ENCODE peak calls at places on chromosomes 6 and 20, in six cellular contexts. B, D, Y, V, Q and X are unnamed samples. For H3K4me1, the result is how much of the 10 kb centered on the place peaks cover.

GRCh38 chr20:23528867-23529431 is 38.0 kb downstream of the CST8 start:
- DNase-seq in B (no peak), D (no peak), Y (no peak), V (no peak), Q (no peak), X (no peak)

GRCh38 chr6:163416380-163416629 is 1.8 kb downstream of the QKI start:
- DNase-seq in B (no peak), D (no peak), Y (no peak), V (no peak), Q (no peak), X (no peak)

GRCh38 chr6:165800337-165800736 is 137.3 kb upstream of the PDE10A start:
- DNase-seq in B (no peak), D (no peak), Y (no peak), V (no peak), Q (no peak), X (no peak)

GRCh38 chr20:48461351-48461750 is 366.4 kb downstream of the PREX1 start:
- DNase-seq in B (no peak), D (no peak), Y (no peak), V (no peak), Q (no peak), X (peak)

GRCh38 chr20:59033616-59034165 is 1.6 kb upstream of the ATP5F1E start:
- DNase-seq in B (no peak), D (no peak), Y (no peak), V (no peak), Q (no peak), X (no peak)

GRCh38 chr20:23122321-23122720 is 36.2 kb upstream of the CD93 start:
- DNase-seq in B (no peak), D (no peak), Y (no peak), V (no peak), Q (no peak), X (no peak)

GRCh38 chr20:38369387-38369786 is 23.1 kb downstream of the LBP start:
- DNase-seq in B (no peak), D (peak), Y (no peak), V (no peak), Q (no peak), X (peak)

GRCh38 chr20:51750037-51750769 is 18.0 kb downstream of the ATP9A start:
- DNase-seq in B (peak), D (no peak), Y (no peak), V (peak), Q (peak), X (no peak)

GRCh38 chr20:53658327-53658726 is 64.7 kb upstream of the ZNF217 start:
- DNase-seq in B (no peak), D (no peak), Y (no peak), V (no peak), Q (no peak), X (no peak)

DNA sequence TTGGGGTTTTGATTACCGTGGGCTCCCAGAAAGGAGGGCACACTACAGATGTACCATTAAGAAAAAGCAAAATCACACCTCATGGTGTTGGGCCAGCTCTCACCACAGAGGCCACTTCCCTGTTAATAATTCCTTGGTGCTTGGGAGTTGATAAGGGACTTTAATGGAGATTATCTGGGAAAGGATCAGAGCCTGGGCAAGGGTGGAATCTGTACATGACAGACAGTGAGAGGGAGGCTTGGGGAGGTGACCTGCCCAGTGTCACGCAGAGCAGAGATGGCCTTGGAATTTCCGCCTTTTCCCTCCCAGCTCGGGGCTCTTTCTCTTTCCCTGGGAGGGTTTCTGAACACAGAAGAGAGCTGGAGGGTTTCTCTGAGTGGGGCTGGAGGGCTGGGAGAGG is 16.6 kb upstream of the KCNK16 start:
- DNase-seq in B (no peak), D (no peak), Y (peak), V (no peak), Q (no peak), X (no peak)
- H3K4me1 ChIP-seq in B (under half), D (under half), Y (under half), V (under half), Q (under half), X (under half)

DNA sequence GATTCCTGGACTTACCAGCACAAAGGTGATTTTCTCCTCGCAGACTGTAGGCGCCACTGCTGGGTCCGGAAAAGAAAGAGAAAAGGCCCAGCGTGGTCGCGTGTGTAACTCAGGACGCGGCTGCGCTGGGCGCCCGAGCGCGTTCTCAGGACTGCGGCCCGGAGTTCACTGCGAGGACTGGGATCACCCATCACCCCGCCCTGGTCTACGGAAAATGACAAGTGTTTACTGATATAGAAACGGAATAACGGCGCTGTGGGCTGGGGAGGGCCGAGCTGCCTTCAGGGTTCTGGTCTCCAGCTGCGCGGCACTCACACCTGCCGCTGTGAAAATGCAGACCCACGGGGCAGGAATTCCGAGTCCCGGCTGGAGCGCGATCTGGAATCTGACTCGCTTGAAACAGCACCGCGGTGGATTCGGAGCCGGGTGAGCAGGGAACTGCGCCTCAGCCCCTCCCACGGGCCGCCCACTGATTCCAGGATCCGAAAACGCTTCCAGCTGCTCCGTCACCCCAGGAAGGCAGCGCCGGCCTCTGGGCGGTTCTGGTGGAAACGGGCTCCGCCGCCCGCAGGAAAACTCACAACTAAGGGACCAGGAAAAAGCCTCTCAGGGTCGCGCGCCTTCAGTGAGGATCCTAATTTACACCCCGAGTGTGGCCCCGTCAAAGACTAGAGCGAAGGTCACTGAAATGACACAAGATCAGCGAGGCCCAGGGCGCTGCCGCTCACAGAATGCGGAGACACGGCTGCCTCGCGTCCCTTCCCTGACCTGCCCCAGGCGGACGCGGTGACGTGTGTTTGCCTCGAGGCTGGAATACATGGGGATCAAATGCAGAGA is 34.5 kb downstream of the HLA-A start:
- DNase-seq in B (peak), D (peak), Y (peak), V (peak), Q (peak), X (peak)
- TF ChIP-seq CTCF in B (no peak), D (peak), Y (peak), V (peak), Q (peak), X (peak)

GRCh38 chr20:43341541-43341940 is 116.2 kb upstream of the SRSF6 start:
- DNase-seq in B (no peak), D (no peak), Y (no peak), V (no peak), Q (no peak), X (no peak)
- H3K4me1 ChIP-seq in B (under half), D (under half), Y (under half), V (under half), Q (under half), X (under half)

DNA sequence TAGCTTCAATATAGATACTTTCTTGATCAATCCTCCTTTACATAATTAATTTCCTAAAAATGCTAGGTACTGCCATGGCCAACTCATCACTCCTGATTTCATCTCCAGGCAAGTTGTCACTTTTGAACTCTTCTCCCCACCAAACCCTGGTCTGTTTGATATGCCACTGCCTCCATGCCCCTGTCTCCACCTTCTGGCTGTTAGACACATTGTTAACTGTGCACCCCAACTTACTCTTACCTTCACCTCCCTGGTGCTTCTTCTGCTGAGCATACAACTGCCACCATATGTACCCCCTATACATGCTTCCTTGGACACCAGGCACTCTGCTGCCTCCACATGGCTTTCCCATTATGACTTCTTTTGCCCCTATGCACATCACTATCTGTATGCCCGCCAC is 21.8 kb upstream of the AIG1 start:
- DNase-seq in B (no peak), D (no peak), Y (no peak), V (no peak), Q (no peak), X (no peak)
- TF ChIP-seq CTCF in B (no peak), D (no peak), Y (no peak), V (no peak), Q (no peak), X (no peak)

GRCh38 chr6:24911983-24912382 is 23.8 kb downstream of the RIPOR2 start:
- DNase-seq in B (no peak), D (no peak), Y (no peak), V (no peak), Q (no peak), X (no peak)

GRCh38 chr6:24908555-24908954 is 27.2 kb downstream of the RIPOR2 start:
- DNase-seq in B (no peak), D (no peak), Y (no peak), V (no peak), Q (no peak), X (no peak)

GRCh38 chr6:24909281-24910216 is 26.2 kb downstream of the RIPOR2 start:
- DNase-seq in B (no peak), D (no peak), Y (no peak), V (no peak), Q (no peak), X (no peak)

GRCh38 chr6:24910331-24910849 is 25.4 kb downstream of the RIPOR2 start:
- DNase-seq in B (no peak), D (peak), Y (peak), V (peak), Q (no peak), X (no peak)

DNA sequence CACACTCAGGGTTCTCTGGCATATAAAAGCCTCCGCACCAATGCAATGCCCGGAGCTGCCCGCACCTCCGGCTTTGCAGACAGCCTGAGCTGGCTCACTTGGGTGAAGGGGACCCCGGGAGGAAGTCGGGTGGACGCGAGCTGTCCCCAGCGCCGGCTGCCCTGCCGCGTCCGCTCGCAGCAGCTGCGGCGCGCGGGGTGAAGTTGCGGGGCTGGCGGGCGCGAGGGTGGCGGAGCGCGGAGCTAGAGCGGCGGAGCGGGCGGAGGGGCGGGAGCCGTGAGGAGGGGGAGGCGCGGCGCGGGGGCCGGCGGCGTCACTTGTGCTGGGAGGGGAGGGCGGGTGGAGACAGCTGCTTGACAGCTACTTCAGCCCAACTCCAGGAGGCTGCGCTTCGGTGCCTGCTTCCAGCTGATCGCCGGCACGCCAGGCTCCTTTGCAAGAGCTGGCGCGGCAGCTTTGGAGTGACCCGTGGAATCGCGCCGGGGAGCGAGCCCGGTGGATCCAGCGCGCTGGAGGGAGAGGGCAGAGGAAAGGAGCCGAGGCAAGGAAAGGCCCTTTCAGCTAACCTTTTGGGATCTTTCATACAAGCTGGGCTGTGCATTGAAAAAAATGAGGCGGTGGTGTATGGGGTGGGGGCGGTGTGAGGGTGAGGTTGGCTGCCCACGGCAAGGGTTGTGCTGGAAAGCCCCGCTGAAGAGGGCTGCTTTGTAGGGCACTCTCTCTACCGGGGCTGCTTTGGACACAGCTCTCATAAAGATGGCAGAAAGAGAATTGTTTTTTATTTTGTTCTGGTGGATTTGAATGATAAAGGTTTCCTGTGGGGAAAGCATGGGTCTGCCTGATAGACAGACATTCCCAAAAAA is 24.7 kb downstream of the RIPOR2 start:
- DNase-seq in B (peak), D (peak), Y (peak), V (peak), Q (peak), X (peak)
- H3K4me1 ChIP-seq in B (under half), D (under half), Y (under half), V (under half), Q (under half), X (under half)

GRCh38 chr6:33271098-33271607 is 523 bp downstream of the VPS52 start:
- DNase-seq in B (no peak), D (no peak), Y (no peak), V (no peak), Q (no peak), X (no peak)
- TF ChIP-seq CTCF in B (no peak), D (peak), Y (no peak), V (no peak), Q (peak), X (no peak)

DNA sequence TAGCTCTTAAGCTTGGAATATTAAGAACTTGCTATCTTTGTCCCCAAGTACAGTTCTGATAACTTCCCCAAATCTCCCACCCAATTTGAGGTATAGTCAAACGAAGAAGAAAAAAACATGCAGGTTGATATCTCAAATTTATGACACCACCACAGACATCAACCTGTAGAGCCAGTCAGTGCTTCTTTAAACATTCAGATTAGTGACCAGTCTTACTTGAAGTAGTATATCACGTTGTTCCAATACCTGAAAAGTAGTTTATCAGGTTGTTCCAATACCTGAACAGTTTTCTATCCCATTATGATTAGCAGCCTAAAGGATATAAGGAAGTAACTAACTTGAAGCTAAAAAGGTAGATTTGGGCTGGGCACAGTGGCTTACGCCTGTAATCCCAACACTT is 85.3 kb downstream of the ALDH8A1 start:
- DNase-seq in B (no peak), D (no peak), Y (no peak), V (no peak), Q (no peak), X (no peak)
- H3K4me1 ChIP-seq in B (under half), D (under half), Y (under half), V (under half), Q (under half), X (under half)